ENCODE peak calls at places on chromosome 4, in five cellular contexts. One of them, this sample, is unnamed.

GRCh38 chr4:10050171-10051120 is 29.1 kb upstream of the SLC2A9 start:
- DNase-seq in astrocyte of the cerebellum: no peak
- DNase-seq in pancreas: no peak
- DNase-seq in nephron progenitor cell: no peak
- DNase-seq in fibroblast of the aortic adventitia: no peak
- DNase-seq in this sample: no peak

GRCh38 chr4:2954358-2955185 is 8.6 kb downstream of the NOP14 start:
- DNase-seq in astrocyte of the cerebellum: no peak
- DNase-seq in pancreas: no peak
- DNase-seq in nephron progenitor cell: no peak
- DNase-seq in fibroblast of the aortic adventitia: no peak
- DNase-seq in this sample: no peak

GRCh38 chr4:105345358-105345757 is 128.5 kb downstream of the PPA2 start:
- DNase-seq in astrocyte of the cerebellum: no peak
- DNase-seq in pancreas: no peak
- DNase-seq in nephron progenitor cell: no peak
- DNase-seq in fibroblast of the aortic adventitia: no peak
- DNase-seq in this sample: no peak

GRCh38 chr4:176302283-176303275 is 17.2 kb upstream of the SPCS3 start:
- DNase-seq in astrocyte of the cerebellum: peak; percentile 48
- DNase-seq in pancreas: no peak
- DNase-seq in nephron progenitor cell: no peak
- DNase-seq in fibroblast of the aortic adventitia: peak; percentile 85
- DNase-seq in this sample: no peak

GRCh38 chr4:67101612-67102011 is 443.7 kb downstream of the CENPC start:
- DNase-seq in astrocyte of the cerebellum: no peak
- DNase-seq in pancreas: no peak
- DNase-seq in nephron progenitor cell: no peak
- DNase-seq in fibroblast of the aortic adventitia: no peak
- DNase-seq in this sample: no peak

GRCh38 chr4:101022151-101023024 is 324.9 kb downstream of the PPP3CA start:
- DNase-seq in astrocyte of the cerebellum: no peak
- DNase-seq in pancreas: no peak
- DNase-seq in nephron progenitor cell: no peak
- DNase-seq in fibroblast of the aortic adventitia: no peak
- DNase-seq in this sample: no peak

GRCh38 chr4:121648518-121648917 is 48.3 kb downstream of the ANXA5 start:
- DNase-seq in astrocyte of the cerebellum: no peak
- DNase-seq in pancreas: no peak
- DNase-seq in nephron progenitor cell: no peak
- DNase-seq in fibroblast of the aortic adventitia: peak; percentile 90
- DNase-seq in this sample: no peak

GRCh38 chr4:174561556-174561955 is 39.3 kb upstream of the HPGD start:
- DNase-seq in astrocyte of the cerebellum: no peak
- DNase-seq in pancreas: no peak
- DNase-seq in nephron progenitor cell: no peak
- DNase-seq in fibroblast of the aortic adventitia: no peak
- DNase-seq in this sample: no peak

GRCh38 chr4:8422327-8422726 is 18.2 kb downstream of the ACOX3 start:
- DNase-seq in astrocyte of the cerebellum: no peak
- DNase-seq in pancreas: no peak
- DNase-seq in nephron progenitor cell: no peak
- DNase-seq in fibroblast of the aortic adventitia: no peak
- DNase-seq in this sample: no peak

GRCh38 chr4:45442466-45442865 is 681.4 kb downstream of the GABRG1 start:
- DNase-seq in astrocyte of the cerebellum: peak; percentile 11
- DNase-seq in pancreas: no peak
- DNase-seq in nephron progenitor cell: peak; percentile 8
- DNase-seq in fibroblast of the aortic adventitia: no peak
- DNase-seq in this sample: no peak

GRCh38 chr4:112073201-112073600 is 72.1 kb upstream of the FAM241A start:
- DNase-seq in astrocyte of the cerebellum: no peak
- DNase-seq in pancreas: no peak
- DNase-seq in nephron progenitor cell: no peak
- DNase-seq in fibroblast of the aortic adventitia: no peak
- DNase-seq in this sample: no peak

DNA sequence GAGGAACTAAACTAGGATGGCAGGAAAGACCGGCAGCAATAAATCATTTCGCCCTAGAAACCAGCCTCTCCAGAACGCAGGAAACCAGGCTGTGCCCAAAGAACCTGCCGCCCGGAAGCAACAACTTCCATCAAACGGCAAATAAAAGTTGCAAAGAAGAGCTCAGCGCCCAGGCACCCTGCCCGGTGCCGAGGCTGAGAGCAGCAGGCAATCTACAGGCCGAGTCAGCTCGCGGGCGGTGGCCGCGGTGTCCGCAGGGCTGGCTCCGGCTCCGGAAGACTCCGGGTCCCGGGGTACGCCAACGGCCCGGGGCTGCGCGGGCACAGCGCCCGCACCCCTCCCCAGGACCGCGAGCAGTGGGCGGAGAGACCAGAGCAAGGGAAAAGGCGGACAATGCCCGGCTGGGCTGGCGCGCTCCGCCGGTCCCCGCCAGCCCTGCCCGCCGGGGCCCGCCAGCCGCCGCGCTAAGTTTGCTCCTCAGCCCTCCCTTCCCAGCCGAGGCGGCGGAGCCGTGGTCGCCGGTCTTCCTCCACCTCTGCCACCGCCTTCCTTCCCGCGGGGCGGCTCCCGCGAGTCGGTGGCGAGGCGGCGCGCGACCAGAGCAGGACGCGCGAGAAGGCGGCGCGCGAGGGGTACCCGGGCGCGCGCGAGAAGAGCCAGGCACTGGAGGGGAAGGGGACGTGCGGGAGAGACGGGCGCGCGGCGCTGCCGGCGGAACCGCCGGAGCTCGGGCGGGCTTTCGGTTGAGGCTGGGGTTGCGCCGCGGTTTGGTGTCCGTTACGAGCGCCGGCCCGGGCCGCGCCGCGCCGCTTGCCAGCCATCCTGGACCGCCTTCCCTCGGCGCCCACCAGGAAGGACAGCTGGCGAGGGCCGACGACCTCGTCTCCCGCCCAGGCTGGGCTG is 733 bp downstream of the FRYL start:
- DNase-seq in astrocyte of the cerebellum: no peak
- DNase-seq in pancreas: peak; percentile 60
- DNase-seq in nephron progenitor cell: peak; percentile 79
- DNase-seq in fibroblast of the aortic adventitia: peak; percentile 44
- DNase-seq in this sample: peak; percentile 73
- TF ChIP-seq CTCF in astrocyte of the cerebellum: no peak
- TF ChIP-seq CTCF in pancreas: no peak
- TF ChIP-seq CTCF in nephron progenitor cell: no peak
- TF ChIP-seq CTCF in fibroblast of the aortic adventitia: no peak
- TF ChIP-seq CTCF in this sample: no peak

GRCh38 chr4:85127653-85128052 is 161.2 kb upstream of the WDFY3 start:
- DNase-seq in astrocyte of the cerebellum: no peak
- DNase-seq in pancreas: peak; percentile 43
- DNase-seq in nephron progenitor cell: peak; percentile 23
- DNase-seq in fibroblast of the aortic adventitia: no peak
- DNase-seq in this sample: peak; percentile 38
- TF ChIP-seq CTCF in astrocyte of the cerebellum: peak; percentile 66
- TF ChIP-seq CTCF in pancreas: peak; percentile 33
- TF ChIP-seq CTCF in nephron progenitor cell: peak; percentile 77
- TF ChIP-seq CTCF in fibroblast of the aortic adventitia: peak; percentile 50
- TF ChIP-seq CTCF in this sample: peak; percentile 87

DNA sequence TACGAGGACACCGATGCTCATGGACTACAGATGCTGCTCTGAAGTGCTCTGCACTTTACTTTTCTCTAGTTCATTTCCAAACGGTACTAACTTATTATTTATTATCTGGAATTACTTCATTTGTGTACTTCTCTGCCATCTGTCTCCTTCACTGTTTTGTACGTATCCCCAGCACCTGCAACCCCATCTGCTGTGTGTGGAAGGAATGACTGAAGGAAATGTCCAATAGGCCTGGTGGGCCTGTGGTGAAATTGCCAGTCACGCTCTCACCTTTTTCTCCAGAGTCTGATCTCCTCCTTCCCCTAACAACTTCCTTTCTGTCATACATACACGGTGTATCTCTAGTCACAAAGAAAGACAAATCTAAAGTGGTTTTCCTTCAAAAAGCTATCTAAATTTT is 12.9 kb downstream of the TMEM154 start:
- DNase-seq in astrocyte of the cerebellum: no peak
- DNase-seq in pancreas: no peak
- DNase-seq in nephron progenitor cell: no peak
- DNase-seq in fibroblast of the aortic adventitia: no peak
- DNase-seq in this sample: no peak
- TF ChIP-seq CTCF in astrocyte of the cerebellum: no peak
- TF ChIP-seq CTCF in pancreas: no peak
- TF ChIP-seq CTCF in nephron progenitor cell: no peak
- TF ChIP-seq CTCF in fibroblast of the aortic adventitia: no peak
- TF ChIP-seq CTCF in this sample: no peak

GRCh38 chr4:4755306-4755705 is 104.2 kb upstream of the MSX1 start:
- DNase-seq in astrocyte of the cerebellum: no peak
- DNase-seq in pancreas: no peak
- DNase-seq in nephron progenitor cell: no peak
- DNase-seq in fibroblast of the aortic adventitia: no peak
- DNase-seq in this sample: no peak
- TF ChIP-seq CTCF in astrocyte of the cerebellum: no peak
- TF ChIP-seq CTCF in pancreas: no peak
- TF ChIP-seq CTCF in nephron progenitor cell: no peak
- TF ChIP-seq CTCF in fibroblast of the aortic adventitia: no peak
- TF ChIP-seq CTCF in this sample: no peak

DNA sequence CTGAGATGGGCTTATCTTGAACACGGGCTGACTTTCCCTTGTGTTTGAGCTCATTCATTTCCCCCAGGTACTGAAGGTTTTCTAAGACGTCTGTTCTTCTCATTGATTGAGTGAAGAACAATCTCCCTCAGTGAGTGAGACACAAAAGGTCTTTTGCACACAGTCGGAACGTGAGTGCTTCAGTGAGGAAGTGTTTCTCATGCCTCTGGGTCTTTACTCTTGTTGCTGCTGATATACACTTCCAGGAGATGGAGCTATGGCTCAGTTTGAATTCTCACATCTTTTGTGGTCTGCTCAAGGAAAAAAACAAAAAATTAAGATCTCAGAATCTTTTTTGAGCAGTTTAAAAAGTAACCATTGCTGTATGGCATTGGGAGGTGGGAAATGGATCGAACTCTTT is 981.9 kb upstream of the TENM3 start:
- DNase-seq in astrocyte of the cerebellum: peak; percentile 4
- DNase-seq in pancreas: no peak
- DNase-seq in nephron progenitor cell: no peak
- DNase-seq in fibroblast of the aortic adventitia: no peak
- DNase-seq in this sample: peak; percentile 18
- TF ChIP-seq CTCF in astrocyte of the cerebellum: peak; percentile 60
- TF ChIP-seq CTCF in pancreas: no peak
- TF ChIP-seq CTCF in nephron progenitor cell: peak; percentile 39
- TF ChIP-seq CTCF in fibroblast of the aortic adventitia: no peak
- TF ChIP-seq CTCF in this sample: no peak

GRCh38 chr4:7392438-7393374 is 42.0 kb downstream of the PSAPL1 start:
- DNase-seq in astrocyte of the cerebellum: peak; percentile 28
- DNase-seq in pancreas: peak; percentile 21
- DNase-seq in nephron progenitor cell: peak; percentile 58
- DNase-seq in fibroblast of the aortic adventitia: peak; percentile 15
- DNase-seq in this sample: peak; percentile 2
- TF ChIP-seq CTCF in astrocyte of the cerebellum: peak; percentile 24
- TF ChIP-seq CTCF in pancreas: no peak
- TF ChIP-seq CTCF in nephron progenitor cell: no peak
- TF ChIP-seq CTCF in fibroblast of the aortic adventitia: no peak
- TF ChIP-seq CTCF in this sample: no peak

GRCh38 chr4:18570370-18570769 is 548.8 kb upstream of the LCORL start:
- DNase-seq in astrocyte of the cerebellum: no peak
- DNase-seq in pancreas: no peak
- DNase-seq in nephron progenitor cell: no peak
- DNase-seq in fibroblast of the aortic adventitia: no peak
- DNase-seq in this sample: no peak

GRCh38 chr4:18571252-18571885 is 549.8 kb upstream of the LCORL start:
- DNase-seq in astrocyte of the cerebellum: no peak
- DNase-seq in pancreas: no peak
- DNase-seq in nephron progenitor cell: no peak
- DNase-seq in fibroblast of the aortic adventitia: no peak
- DNase-seq in this sample: no peak

GRCh38 chr4:18566970-18567799 is 545.6 kb upstream of the LCORL start:
- DNase-seq in astrocyte of the cerebellum: no peak
- DNase-seq in pancreas: peak; percentile 46
- DNase-seq in nephron progenitor cell: no peak
- DNase-seq in fibroblast of the aortic adventitia: no peak
- DNase-seq in this sample: no peak

GRCh38 chr4:18568600-18568999 is 547.0 kb upstream of the LCORL start:
- DNase-seq in astrocyte of the cerebellum: peak; percentile 3
- DNase-seq in pancreas: no peak
- DNase-seq in nephron progenitor cell: no peak
- DNase-seq in fibroblast of the aortic adventitia: peak; percentile 6
- DNase-seq in this sample: no peak
- TF ChIP-seq CTCF in astrocyte of the cerebellum: no peak
- TF ChIP-seq CTCF in pancreas: peak; percentile 19
- TF ChIP-seq CTCF in nephron progenitor cell: no peak
- TF ChIP-seq CTCF in fibroblast of the aortic adventitia: no peak
- TF ChIP-seq CTCF in this sample: no peak

GRCh38 chr4:186068581-186069402 is at the start of gene TLR3:
- DNase-seq in astrocyte of the cerebellum: peak; percentile 8
- DNase-seq in pancreas: no peak
- DNase-seq in nephron progenitor cell: no peak
- DNase-seq in fibroblast of the aortic adventitia: peak; percentile 45
- DNase-seq in this sample: no peak

GRCh38 chr4:186069734-186070133 is 778 bp downstream of the TLR3 start:
- DNase-seq in astrocyte of the cerebellum: no peak
- DNase-seq in pancreas: no peak
- DNase-seq in nephron progenitor cell: no peak
- DNase-seq in fibroblast of the aortic adventitia: no peak
- DNase-seq in this sample: no peak

GRCh38 chr4:186061919-186062318 is 7.0 kb upstream of the TLR3 start:
- DNase-seq in astrocyte of the cerebellum: no peak
- DNase-seq in pancreas: no peak
- DNase-seq in nephron progenitor cell: no peak
- DNase-seq in fibroblast of the aortic adventitia: no peak
- DNase-seq in this sample: no peak

GRCh38 chr4:186072516-186072915 is 3.6 kb downstream of the TLR3 start:
- DNase-seq in astrocyte of the cerebellum: no peak
- DNase-seq in pancreas: no peak
- DNase-seq in nephron progenitor cell: no peak
- DNase-seq in fibroblast of the aortic adventitia: no peak
- DNase-seq in this sample: no peak

GRCh38 chr4:186067757-186068385 is 1.1 kb upstream of the TLR3 start:
- DNase-seq in astrocyte of the cerebellum: peak; percentile 5
- DNase-seq in pancreas: peak; percentile 79
- DNase-seq in nephron progenitor cell: peak; percentile 15
- DNase-seq in fibroblast of the aortic adventitia: peak; percentile 63
- DNase-seq in this sample: peak; percentile 24
- TF ChIP-seq CTCF in astrocyte of the cerebellum: peak; percentile 30
- TF ChIP-seq CTCF in pancreas: peak; percentile 18
- TF ChIP-seq CTCF in nephron progenitor cell: no peak
- TF ChIP-seq CTCF in fibroblast of the aortic adventitia: peak; percentile 62
- TF ChIP-seq CTCF in this sample: no peak

DNA sequence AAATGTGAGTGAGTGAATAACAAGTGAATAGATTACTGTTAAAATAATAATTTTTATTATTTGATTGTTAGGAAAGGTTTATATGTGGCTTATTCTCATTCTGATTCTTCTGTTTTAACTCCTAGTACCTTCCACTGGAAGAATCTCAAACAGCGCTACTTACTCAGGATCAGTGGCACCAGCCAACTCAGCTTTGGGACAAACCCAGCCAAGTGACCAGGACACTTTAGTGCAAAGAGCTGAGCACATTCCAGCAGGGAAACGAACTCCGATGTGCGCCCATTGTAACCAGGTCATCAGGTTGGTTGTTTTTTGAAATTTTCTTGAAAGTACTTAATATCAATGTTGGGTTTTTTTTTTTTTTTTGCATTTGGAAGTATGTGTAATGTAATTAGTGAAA is 117.6 kb upstream of the BMPR1B start:
- DNase-seq in astrocyte of the cerebellum: no peak
- DNase-seq in pancreas: no peak
- DNase-seq in nephron progenitor cell: no peak
- DNase-seq in fibroblast of the aortic adventitia: no peak
- DNase-seq in this sample: no peak
- TF ChIP-seq CTCF in astrocyte of the cerebellum: no peak
- TF ChIP-seq CTCF in pancreas: no peak
- TF ChIP-seq CTCF in nephron progenitor cell: no peak
- TF ChIP-seq CTCF in fibroblast of the aortic adventitia: no peak
- TF ChIP-seq CTCF in this sample: no peak